ENCODE peak calls at places on chromosomes 12 and 14, in five cellular contexts. Z, E, C, O and A are unnamed samples.

GRCh38 chr12:120055231-120055630 is 61.3 kb downstream of the RAB35 start:
- DNase-seq in Z (no peak), E (no peak), C (no peak), O (no peak), A (no peak)

GRCh38 chr12:31300783-31301182 is 25.2 kb downstream of the SINHCAF start:
- DNase-seq in Z (no peak), E (no peak), C (no peak), O (no peak), A (no peak)

GRCh38 chr14:37826869-37827268 is 231.4 kb downstream of the TTC6 start:
- DNase-seq in Z (no peak), E (no peak), C (no peak), O (no peak), A (no peak)

GRCh38 chr12:124736115-124737039 is 127.3 kb downstream of the SCARB1 start:
- DNase-seq in Z (no peak), E (no peak), C (no peak), O (no peak), A (no peak)

GRCh38 chr12:47094804-47095203 is 15.0 kb upstream of the AMIGO2 start:
- DNase-seq in Z (no peak), E (no peak), C (peak; percentile 76), O (no peak), A (no peak)

GRCh38 chr12:9702239-9702638 is 30.7 kb downstream of the CLECL1 start:
- DNase-seq in Z (no peak), E (no peak), C (no peak), O (no peak), A (peak; percentile 69)

GRCh38 chr14:96170961-96171592 is 33.6 kb upstream of the BDKRB2 start:
- DNase-seq in Z (no peak), E (no peak), C (no peak), O (no peak), A (no peak)

GRCh38 chr12:46242569-46242968 is 26.3 kb downstream of the SLC38A1 start:
- DNase-seq in Z (no peak), E (no peak), C (no peak), O (no peak), A (no peak)

GRCh38 chr12:84572186-84572585 is 340.4 kb downstream of the SLC6A15 start:
- DNase-seq in Z (no peak), E (no peak), C (peak; percentile 9), O (no peak), A (no peak)

GRCh38 chr14:102986810-102987579 is 64.5 kb downstream of the AMN start:
- DNase-seq in Z (no peak), E (no peak), C (no peak), O (no peak), A (no peak)

GRCh38 chr12:105912911-105913514 is 225.7 kb downstream of the NUAK1 start:
- DNase-seq in Z (no peak), E (no peak), C (no peak), O (no peak), A (no peak)

GRCh38 chr14:69312608-69313007 is 52.6 kb downstream of the GALNT16 start:
- DNase-seq in Z (no peak), E (no peak), C (no peak), O (no peak), A (no peak)

GRCh38 chr14:39038542-39038941 is 64.5 kb downstream of the SEC23A start:
- DNase-seq in Z (no peak), E (no peak), C (no peak), O (no peak), A (no peak)

GRCh38 chr12:76879710-76880025 is 849 bp upstream of the CSRP2 start:
- DNase-seq in Z (peak; percentile 73), E (no peak), C (no peak), O (no peak), A (no peak)